ENCODE peak calls at places on chromosomes 12 and 14, in seven cellular contexts. A, S, I, F, G, Y and D are unnamed samples.

GRCh38 chr14:61511558-61511924 is 183.8 kb upstream of the HIF1A start:
- DNase-seq in A (no peak), S (no peak), I (no peak), F (no peak), G (no peak), Y (no peak), D (no peak)

GRCh38 chr12:80763874-80764273 is 47.2 kb downstream of the MYF5 start:
- DNase-seq in A (peak; percentile 70), S (peak; percentile 15), I (peak; percentile 28), F (peak; percentile 61), G (peak; percentile 30), Y (peak; percentile 22), D (peak; percentile 79)

GRCh38 chr12:115096673-115097349 is 412.8 kb upstream of the TBX3 start:
- DNase-seq in A (peak; percentile 50), S (no peak), I (no peak), F (no peak), G (no peak), Y (peak; percentile 12), D (no peak)

GRCh38 chr14:100530270-100531072 is 56.7 kb downstream of the BEGAIN start:
- DNase-seq in A (no peak), S (no peak), I (no peak), F (no peak), G (no peak), Y (no peak), D (no peak)

GRCh38 chr14:73283592-73284379 is 46.5 kb downstream of the PAPLN start:
- DNase-seq in A (no peak), S (no peak), I (peak; percentile 25), F (no peak), G (no peak), Y (no peak), D (peak; percentile 78)

GRCh38 chr12:51191516-51192283 is 18.8 kb upstream of the TFCP2 start:
- DNase-seq in A (no peak), S (no peak), I (no peak), F (no peak), G (no peak), Y (no peak), D (no peak)

GRCh38 chr14:57375156-57375555 is 15.2 kb upstream of the NAA30 start:
- DNase-seq in A (no peak), S (no peak), I (no peak), F (no peak), G (no peak), Y (no peak), D (no peak)

GRCh38 chr14:105862581-105863239 is 336.3 kb downstream of the TMEM121 start:
- DNase-seq in A (no peak), S (no peak), I (no peak), F (no peak), G (no peak), Y (no peak), D (no peak)

GRCh38 chr14:89813485-89814080 is 140.9 kb downstream of the EFCAB11 start:
- DNase-seq in A (peak; percentile 94), S (no peak), I (peak; percentile 22), F (no peak), G (no peak), Y (no peak), D (no peak)

GRCh38 chr14:104334812-104335161 is 196.4 kb downstream of the KIF26A start:
- DNase-seq in A (no peak), S (no peak), I (no peak), F (no peak), G (no peak), Y (no peak), D (no peak)

GRCh38 chr14:54782803-54783659 is 119.6 kb downstream of the GCH1 start:
- DNase-seq in A (no peak), S (peak; percentile 51), I (peak; percentile 22), F (no peak), G (peak; percentile 73), Y (no peak), D (peak; percentile 12)

GRCh38 chr12:32115404-32116104 is 8.9 kb downstream of the BICD1 start:
- DNase-seq in A (peak; percentile 99), S (peak; percentile 62), I (no peak), F (peak; percentile 96), G (no peak), Y (peak; percentile 98), D (peak; percentile 30)

GRCh38 chr14:55374771-55375170 is 36.9 kb downstream of the ATG14 start:
- DNase-seq in A (no peak), S (no peak), I (no peak), F (no peak), G (no peak), Y (no peak), D (no peak)

GRCh38 chr14:77593501-77593911 is 22.9 kb downstream of the SPTLC2 start:
- DNase-seq in A (peak; percentile 59), S (no peak), I (no peak), F (peak; percentile 27), G (no peak), Y (no peak), D (no peak)

GRCh38 chr14:93115920-93116675 is at the start of gene ITPK1:
- DNase-seq in A (peak; percentile 65), S (peak; percentile 72), I (peak; percentile 67), F (peak; percentile 58), G (no peak), Y (no peak), D (peak; percentile 53)

GRCh38 chr14:81132492-81132891 is 88.3 kb downstream of the GTF2A1 start:
- DNase-seq in A (no peak), S (no peak), I (no peak), F (no peak), G (peak; percentile 98), Y (no peak), D (peak; percentile 100)

GRCh38 chr14:20970983-20971704 is 15.9 kb downstream of the RNASE2 start:
- DNase-seq in A (peak; percentile 90), S (peak; percentile 86), I (peak; percentile 89), F (peak; percentile 85), G (peak; percentile 72), Y (peak; percentile 47), D (peak; percentile 89)

GRCh38 chr14:103597623-103598372 is 31.2 kb upstream of the KLC1 start:
- DNase-seq in A (peak; percentile 91), S (peak; percentile 57), I (no peak), F (peak; percentile 50), G (no peak), Y (peak; percentile 55), D (peak; percentile 66)